ENCODE peak calls at places on chromosomes 6 and 20, in four cellular contexts. U, J, R and Y are unnamed samples.

GRCh38 chr6:43262000-43262779 is 18.9 kb downstream of the TTBK1 start:
- DNase-seq in U (no peak), R (no peak), J (no peak), Y (peak)

GRCh38 chr6:165488624-165489295 is 174.3 kb downstream of the PDE10A start:
- DNase-seq in J (no peak), R (no peak), U (no peak), Y (no peak)

GRCh38 chr6:16089232-16089843 is 39.5 kb upstream of the MYLIP start:
- DNase-seq in R (no peak), U (peak), J (no peak), Y (no peak)

GRCh38 chr20:34709836-34710567 is 5.9 kb downstream of the TP53INP2 start:
- DNase-seq in J (no peak), R (no peak), U (no peak), Y (no peak)

GRCh38 chr20:33132858-33133615 is 34.9 kb upstream of the BPIFA2 start:
- DNase-seq in U (no peak), R (no peak), J (no peak), Y (no peak)

GRCh38 chr6:66970373-66970772 is 1263.3 kb upstream of the EYS start:
- DNase-seq in U (no peak), R (no peak), J (no peak), Y (no peak)

GRCh38 chr20:62609170-62609786 is 33.0 kb upstream of the SLCO4A1 start:
- DNase-seq in J (no peak), R (no peak), U (no peak), Y (no peak)

GRCh38 chr6:111710911-111711310 is 105.2 kb upstream of the TRAF3IP2 start:
- DNase-seq in R (no peak), U (no peak), J (no peak), Y (no peak)

GRCh38 chr6:24228681-24229255 is 102.8 kb downstream of the NRSN1 start:
- DNase-seq in U (peak), R (no peak), J (no peak), Y (peak)

GRCh38 chr6:146543940-146544661 is 468 bp downstream of the RAB32 start:
- DNase-seq in U (peak), R (no peak), J (peak), Y (peak)

GRCh38 chr20:18103497-18103896 is 34.2 kb upstream of the KAT14 start:
- DNase-seq in R (no peak), U (no peak), J (no peak), Y (peak)

GRCh38 chr20:57509665-57510237 is 15.2 kb downstream of the CTCFL start:
- DNase-seq in U (peak), R (peak), J (no peak), Y (peak)

GRCh38 chr6:43970913-43971775 is 156.1 kb downstream of the MRPL14 start:
- DNase-seq in U (no peak), R (peak), J (peak), Y (no peak)

GRCh38 chr6:129475477-129476247 is 234.3 kb downstream of the ARHGAP18 start:
- DNase-seq in R (no peak), U (no peak), J (no peak), Y (no peak)

GRCh38 chr6:81171991-81172740 is 580.3 kb downstream of the TENT5A start:
- DNase-seq in J (no peak), R (no peak), U (no peak), Y (no peak)

GRCh38 chr6:139888691-139889122 is 514.3 kb upstream of the CITED2 start:
- DNase-seq in R (no peak), J (peak), U (no peak), Y (no peak)

GRCh38 chr6:91029211-91029610 is 442.3 kb upstream of the MAP3K7 start:
- DNase-seq in J (no peak), U (no peak), R (no peak), Y (no peak)

GRCh38 chr20:59295531-59295930 is 4.9 kb upstream of the EDN3 start:
- DNase-seq in J (no peak), R (no peak), U (no peak), Y (no peak)

GRCh38 chr20:21002486-21002885 is 103.7 kb downstream of the LINC00237 start:
- DNase-seq in U (no peak), J (no peak), R (no peak), Y (no peak)

GRCh38 chr6:3031857-3032256 is 32.2 kb downstream of the NQO2 start:
- DNase-seq in U (no peak), R (no peak), J (no peak), Y (peak)

GRCh38 chr6:87742106-87742505 is 40.1 kb upstream of the AKIRIN2 start:
- DNase-seq in U (no peak), J (no peak), R (no peak), Y (no peak)

GRCh38 chr6:137241481-137242011 is 22.4 kb upstream of the IFNGR1 start:
- DNase-seq in R (no peak), J (no peak), U (peak), Y (peak)

GRCh38 chr20:54323227-54323734 is 115.4 kb downstream of the PFDN4 start:
- DNase-seq in R (no peak), U (no peak), J (no peak), Y (no peak)

GRCh38 chr20:54321688-54322087 is 113.8 kb downstream of the PFDN4 start:
- DNase-seq in J (no peak), R (no peak), U (no peak), Y (no peak)

GRCh38 chr20:54324041-54324440 is 116.2 kb downstream of the PFDN4 start:
- DNase-seq in J (no peak), R (no peak), U (no peak), Y (no peak)

GRCh38 chr20:54318892-54319291 is 111.0 kb downstream of the PFDN4 start:
- DNase-seq in R (no peak), J (no peak), U (no peak), Y (no peak)

DNA sequence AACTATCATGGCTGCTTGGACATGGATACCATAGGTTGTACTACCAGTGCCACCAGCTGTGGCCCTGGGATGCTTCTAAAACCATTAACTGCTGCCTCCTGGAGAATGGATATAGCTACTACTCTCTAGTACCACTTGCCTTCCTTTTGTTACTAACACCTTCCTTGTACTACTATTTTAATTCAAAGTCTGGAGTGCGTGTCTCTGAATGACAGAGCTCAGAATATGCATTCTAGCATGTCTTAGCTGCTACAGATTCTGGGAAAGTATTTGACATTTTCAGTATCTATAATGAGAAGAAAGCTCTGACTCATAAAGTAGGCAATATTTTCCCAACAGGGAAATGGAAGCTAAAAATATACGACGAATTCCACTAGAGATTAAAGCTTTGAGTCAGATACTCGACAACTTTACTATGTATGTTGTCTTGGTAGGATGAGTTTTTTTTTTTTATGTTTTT is 112.3 kb downstream of the PFDN4 start:
- DNase-seq in J (no peak), R (no peak), U (peak), Y (no peak)
- TF ChIP-seq PHF8 in J (no peak), R (no peak), U (no peak), Y (no peak)

GRCh38 chr6:49252901-49253300 is 210.2 kb downstream of the MMUT start:
- DNase-seq in J (no peak), R (no peak), U (no peak), Y (no peak)
- TF ChIP-seq KDM1A in J (no peak), R (no peak), U (no peak), Y (no peak)

GRCh38 chr20:41139227-41140093 is 2.1 kb downstream of the PLCG1 start:
- DNase-seq in U (no peak), R (no peak), J (no peak), Y (no peak)
- TF ChIP-seq PHF8 in U (no peak), R (no peak), J (no peak), Y (no peak)

GRCh38 chr20:45100563-45101245 is at the start of gene KCNS1:
- DNase-seq in U (no peak), J (peak), R (peak), Y (peak)
- TF ChIP-seq KDM1A in U (no peak), J (no peak), R (no peak), Y (no peak)

GRCh38 chr6:157512081-157512682 is 131.2 kb downstream of the ZDHHC14 start:
- DNase-seq in J (no peak), R (no peak), U (no peak), Y (no peak)

GRCh38 chr6:157516319-157517026 is 135.5 kb downstream of the ZDHHC14 start:
- DNase-seq in U (no peak), R (no peak), J (no peak), Y (no peak)

GRCh38 chr6:157513619-157514485 is 132.9 kb downstream of the ZDHHC14 start:
- DNase-seq in U (no peak), R (no peak), J (no peak), Y (no peak)

GRCh38 chr6:157513004-157513603 is 132.1 kb downstream of the ZDHHC14 start:
- DNase-seq in R (no peak), U (no peak), J (no peak), Y (peak)

GRCh38 chr6:157514659-157515496 is 133.9 kb downstream of the ZDHHC14 start:
- DNase-seq in R (peak), U (peak), J (no peak), Y (peak)
- TF ChIP-seq PHF8 in R (peak), U (no peak), J (no peak), Y (no peak)

DNA sequence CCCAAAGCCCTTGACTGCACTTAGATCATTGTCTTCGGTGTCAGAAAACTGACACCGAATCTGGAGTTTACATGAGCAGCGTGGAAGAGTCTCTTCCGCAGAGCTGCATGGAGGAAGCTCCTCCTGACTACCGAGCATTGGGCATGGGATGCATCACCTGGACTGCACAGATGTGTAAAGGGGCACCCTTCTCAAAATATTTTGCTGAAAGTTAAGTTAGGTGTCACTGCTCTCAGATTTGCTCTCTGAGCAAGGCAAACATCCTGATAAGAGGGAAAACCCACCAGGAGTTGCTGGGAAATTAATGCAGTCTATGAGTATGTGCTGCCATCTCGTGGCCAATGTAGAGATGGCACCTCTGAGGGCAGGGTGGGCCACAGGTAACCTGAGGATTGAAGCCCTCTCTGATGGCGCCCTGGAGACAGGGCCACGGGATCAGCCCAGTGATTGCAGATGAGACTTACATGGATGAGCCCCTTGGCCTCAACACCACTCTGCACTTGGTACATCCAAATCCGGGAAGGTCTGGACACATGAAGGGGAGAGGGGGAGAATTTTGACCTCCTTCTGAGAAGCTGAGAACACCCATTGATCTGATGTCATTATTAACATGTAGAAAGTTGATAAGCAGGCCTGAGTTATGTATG is 129.9 kb downstream of the LPA start:
- DNase-seq in R (peak), U (peak), J (peak), Y (peak)
- TF ChIP-seq KDM1A in R (no peak), U (no peak), J (no peak), Y (no peak)

DNA sequence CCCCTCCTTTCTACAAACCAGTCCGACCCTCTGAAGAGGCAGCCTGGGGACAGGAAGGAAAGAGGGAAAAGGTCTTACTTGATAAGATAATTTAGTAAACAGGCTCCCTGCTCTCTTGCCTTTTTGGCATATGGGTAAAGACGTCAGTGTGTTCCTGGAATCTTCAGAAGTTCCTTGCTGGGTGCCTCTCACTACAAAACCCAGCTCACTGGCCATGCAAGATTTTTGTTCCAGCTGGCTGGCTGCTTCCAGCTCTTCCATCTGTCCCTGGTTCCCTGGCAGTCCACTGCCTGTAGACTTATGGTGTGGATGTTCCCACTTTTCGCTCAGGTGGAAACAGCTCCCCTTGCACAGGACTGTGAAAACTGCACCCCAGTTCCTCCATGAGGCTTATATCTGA is 57.4 kb downstream of the MOCS1 start:
- DNase-seq in R (no peak), J (no peak), U (no peak), Y (no peak)
- TF ChIP-seq PHF8 in R (no peak), J (no peak), U (no peak), Y (no peak)